ENCODE peak calls at places on chromosome 11, in eight cellular contexts. U, F, Q, R, K, L, G and T are unnamed samples.

GRCh38 chr11:637593-638507 is 781 bp downstream of the DRD4 start:
- DNase-seq in U (no peak), F (no peak), Q (no peak), R (no peak), K (no peak), L (no peak), G (no peak), T (no peak)

GRCh38 chr11:110311783-110312578 is 15.6 kb upstream of the RDX start:
- DNase-seq in U (no peak), F (no peak), Q (peak), R (peak), K (no peak), L (no peak), G (no peak), T (no peak)

GRCh38 chr11:6225896-6226295 is 8.5 kb downstream of the FHIP1B start:
- DNase-seq in U (no peak), F (no peak), Q (no peak), R (no peak), K (no peak), L (no peak), G (no peak), T (no peak)

GRCh38 chr11:19938866-19939265 is 221.4 kb downstream of the DBX1 start:
- DNase-seq in U (no peak), F (no peak), Q (no peak), R (no peak), K (no peak), L (no peak), G (no peak), T (peak)

GRCh38 chr11:35135222-35135621 is 3.7 kb upstream of the CD44 start:
- DNase-seq in U (no peak), F (no peak), Q (no peak), R (no peak), K (no peak), L (no peak), G (no peak), T (no peak)

GRCh38 chr11:87281496-87281895 is 243.8 kb downstream of the TMEM135 start:
- DNase-seq in U (no peak), F (no peak), Q (no peak), R (peak), K (no peak), L (no peak), G (no peak), T (no peak)

GRCh38 chr11:132367293-132367692 is 996.9 kb downstream of the NTM start:
- DNase-seq in U (no peak), F (no peak), Q (no peak), R (no peak), K (no peak), L (no peak), G (no peak), T (no peak)

GRCh38 chr11:17498058-17498457 is 21.4 kb upstream of the ABCC8 start:
- DNase-seq in U (no peak), F (peak), Q (no peak), R (no peak), K (no peak), L (no peak), G (no peak), T (no peak)

GRCh38 chr11:54558407-54558806 is 45.4 kb downstream of the OR4C46 start:
- DNase-seq in U (no peak), F (peak), Q (no peak), R (no peak), K (no peak), L (no peak), G (no peak), T (no peak)

GRCh38 chr11:120746836-120747609 is 235.5 kb downstream of the GRIK4 start:
- DNase-seq in U (no peak), F (no peak), Q (no peak), R (no peak), K (no peak), L (no peak), G (no peak), T (no peak)

GRCh38 chr11:131025020-131025419 is 108.7 kb upstream of the SNX19 start:
- DNase-seq in U (no peak), F (peak), Q (no peak), R (peak), K (no peak), L (peak), G (no peak), T (no peak)

GRCh38 chr11:122033193-122033592 is 82.8 kb downstream of the BLID start:
- DNase-seq in U (no peak), F (no peak), Q (no peak), R (no peak), K (no peak), L (no peak), G (no peak), T (no peak)

GRCh38 chr11:128784059-128784804 is 82.9 kb downstream of the KCNJ1 start:
- DNase-seq in U (no peak), F (no peak), Q (no peak), R (no peak), K (no peak), L (no peak), G (no peak), T (no peak)

GRCh38 chr11:72081856-72082255 is 1.2 kb downstream of the LRRC51 start:
- DNase-seq in U (no peak), F (no peak), Q (no peak), R (no peak), K (no peak), L (no peak), G (no peak), T (no peak)
- H3K4me3 ChIP-seq in U (no peak), F (no peak), Q (no peak), R (no peak), K (no peak), L (no peak), G (no peak), T (no peak)

DNA sequence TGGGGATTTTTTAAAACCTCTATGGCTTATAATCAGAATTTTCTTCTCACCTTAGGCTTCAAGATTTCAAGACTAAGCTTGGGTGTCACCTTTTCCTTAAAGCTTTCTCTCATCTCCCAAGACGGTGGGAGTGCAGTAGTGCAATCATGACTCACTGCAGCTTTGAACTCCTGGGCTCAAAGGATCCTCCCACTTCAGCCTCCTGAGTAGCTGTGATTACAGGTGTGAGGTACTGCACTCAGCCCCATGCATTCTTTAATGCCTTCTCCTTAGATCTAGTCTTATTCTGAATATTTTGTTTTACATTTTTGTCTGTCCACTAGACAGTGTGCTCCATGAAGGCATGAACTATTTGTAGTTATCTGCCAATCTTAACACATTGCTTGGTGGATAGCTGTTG is 55.7 kb upstream of the FAT3 start:
- DNase-seq in U (no peak), F (no peak), Q (no peak), R (no peak), K (no peak), L (no peak), G (no peak), T (no peak)
- H3K4me3 ChIP-seq in U (no peak), F (no peak), Q (no peak), R (no peak), K (no peak), L (no peak), G (no peak), T (no peak)

DNA sequence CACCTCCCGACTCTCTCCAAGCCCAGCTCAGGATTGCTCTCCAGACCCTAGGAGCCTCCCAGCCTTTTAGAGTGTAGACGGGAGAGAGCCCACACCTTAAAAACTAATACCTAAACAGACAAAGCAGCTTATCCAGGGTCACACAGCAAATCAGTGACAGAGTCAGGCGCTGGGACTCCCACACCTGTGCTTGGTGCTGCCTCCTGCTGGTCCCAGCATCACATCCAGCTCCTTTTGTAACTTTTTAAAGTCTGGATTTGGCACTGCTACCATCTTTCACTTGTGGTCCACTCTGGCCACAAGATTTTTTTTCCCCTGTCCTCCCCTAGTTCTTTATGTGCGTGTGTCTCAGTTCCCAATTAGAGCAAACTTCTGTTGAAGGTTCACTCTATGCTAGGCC is 4.7 kb downstream of the ANO1 start:
- DNase-seq in U (no peak), F (no peak), Q (no peak), R (no peak), K (no peak), L (no peak), G (no peak), T (no peak)
- H3K4me3 ChIP-seq in U (no peak), F (no peak), Q (no peak), R (no peak), K (no peak), L (no peak), G (no peak), T (no peak)

DNA sequence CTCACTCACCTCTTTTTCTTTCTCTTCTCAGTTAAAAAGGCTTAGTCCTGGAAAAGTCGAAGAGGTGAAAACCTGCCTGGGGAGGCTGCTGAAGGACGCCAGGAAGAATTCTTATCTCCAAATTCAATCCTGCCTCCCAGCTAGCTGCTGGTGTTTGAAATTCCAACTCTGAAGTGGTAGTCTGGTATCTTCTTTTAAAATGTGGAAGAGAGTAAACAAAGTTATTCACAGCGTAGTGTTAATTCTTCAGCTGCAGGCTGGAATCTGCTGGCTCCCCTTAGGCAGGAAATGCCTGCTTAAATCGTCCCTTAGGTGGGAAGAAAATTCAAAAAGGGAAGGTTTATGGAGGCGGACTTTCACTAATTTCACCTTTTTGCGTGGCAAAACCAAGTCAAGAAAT is 439.0 kb upstream of the CCDC90B start:
- DNase-seq in U (no peak), F (no peak), Q (no peak), R (no peak), K (no peak), L (no peak), G (no peak), T (no peak)
- H3K4me3 ChIP-seq in U (no peak), F (no peak), Q (peak), R (no peak), K (no peak), L (no peak), G (no peak), T (peak)

DNA sequence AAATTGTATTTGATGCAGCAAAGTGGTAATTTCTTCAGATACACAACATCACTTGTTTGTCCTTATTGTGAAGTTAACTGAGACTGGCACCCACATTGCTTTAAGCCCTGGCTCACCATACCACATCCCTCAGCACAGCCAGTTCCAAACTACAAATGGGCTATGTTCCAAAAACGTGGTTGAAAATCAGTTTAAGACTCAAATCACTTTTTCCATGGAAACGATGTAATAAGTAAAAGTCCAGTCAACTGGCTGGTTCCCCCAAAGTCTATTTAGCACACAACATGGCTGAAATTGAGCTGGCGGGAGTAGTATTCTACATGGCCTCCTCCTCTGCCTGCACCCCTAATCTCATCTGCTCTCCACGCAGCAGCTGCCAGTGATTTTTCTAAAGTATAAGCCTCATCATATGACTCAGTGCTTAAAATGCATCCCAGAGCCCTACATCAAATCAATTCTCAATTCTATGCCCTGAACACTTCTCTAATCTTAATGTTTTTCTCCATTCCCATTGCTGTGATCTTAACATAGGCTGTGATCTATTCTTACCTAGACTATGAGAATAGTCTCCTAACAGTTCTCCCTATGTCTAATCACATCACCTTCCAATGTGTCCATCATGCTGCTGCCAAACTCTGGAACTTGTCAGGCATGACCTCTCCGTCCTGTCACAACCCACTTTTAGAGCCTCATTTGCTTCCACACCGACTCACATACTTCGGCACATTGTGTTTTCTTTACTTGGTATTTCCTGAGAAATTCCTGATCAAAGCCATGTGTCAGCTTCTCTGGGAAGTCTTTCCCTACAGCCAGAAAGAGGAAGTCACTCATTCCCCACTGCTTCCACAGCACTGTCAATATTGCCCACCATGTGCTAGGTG is 40.7 kb upstream of the BIRC3 start:
- DNase-seq in U (no peak), F (no peak), Q (no peak), R (no peak), K (no peak), L (no peak), G (no peak), T (no peak)
- H3K4me3 ChIP-seq in U (no peak), F (no peak), Q (no peak), R (no peak), K (no peak), L (no peak), G (no peak), T (no peak)

DNA sequence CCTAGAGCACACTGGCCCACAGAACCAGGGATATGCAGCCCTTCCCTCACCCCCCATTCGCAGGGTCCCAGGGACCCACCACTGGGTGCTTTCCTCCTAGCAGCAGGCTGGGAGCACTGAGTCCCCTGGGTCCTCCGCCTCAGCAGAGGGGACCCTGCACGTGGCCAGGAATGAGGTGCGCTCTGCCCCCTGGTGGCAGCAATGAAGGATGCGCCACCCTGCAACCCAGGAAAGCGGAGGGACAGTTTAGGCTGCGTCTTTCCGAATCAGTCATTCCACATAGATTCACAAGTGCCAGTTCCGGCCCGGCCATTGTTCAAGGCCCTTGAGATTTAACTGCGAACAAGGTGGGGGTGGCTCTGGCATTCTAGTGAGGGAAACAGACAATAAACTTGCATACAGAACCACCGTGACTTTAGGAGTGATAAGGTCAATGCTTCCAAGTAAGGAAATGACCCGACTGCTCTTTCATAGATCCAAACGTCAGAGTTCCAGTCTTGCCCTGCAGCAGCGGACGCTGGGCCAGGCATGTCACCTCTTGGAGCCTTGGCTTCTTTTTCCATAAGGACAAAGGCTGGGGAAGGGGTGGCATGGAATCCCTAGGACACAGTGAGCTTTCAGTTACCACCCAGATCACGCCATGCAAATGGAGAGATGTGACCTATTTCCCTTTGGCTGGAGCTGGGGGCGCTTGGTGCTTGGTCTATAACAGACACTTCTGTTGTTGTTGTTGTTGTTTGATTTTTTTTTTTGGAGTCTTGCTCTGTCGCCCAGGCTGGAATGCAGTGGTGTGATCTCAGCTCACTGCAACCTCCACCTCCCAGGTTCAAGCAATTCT is 7.7 kb downstream of the RIN1 start:
- DNase-seq in U (peak), F (peak), Q (peak), R (no peak), K (peak), L (no peak), G (peak), T (no peak)
- H3K4me3 ChIP-seq in U (peak), F (peak), Q (no peak), R (no peak), K (no peak), L (no peak), G (no peak), T (no peak)

DNA sequence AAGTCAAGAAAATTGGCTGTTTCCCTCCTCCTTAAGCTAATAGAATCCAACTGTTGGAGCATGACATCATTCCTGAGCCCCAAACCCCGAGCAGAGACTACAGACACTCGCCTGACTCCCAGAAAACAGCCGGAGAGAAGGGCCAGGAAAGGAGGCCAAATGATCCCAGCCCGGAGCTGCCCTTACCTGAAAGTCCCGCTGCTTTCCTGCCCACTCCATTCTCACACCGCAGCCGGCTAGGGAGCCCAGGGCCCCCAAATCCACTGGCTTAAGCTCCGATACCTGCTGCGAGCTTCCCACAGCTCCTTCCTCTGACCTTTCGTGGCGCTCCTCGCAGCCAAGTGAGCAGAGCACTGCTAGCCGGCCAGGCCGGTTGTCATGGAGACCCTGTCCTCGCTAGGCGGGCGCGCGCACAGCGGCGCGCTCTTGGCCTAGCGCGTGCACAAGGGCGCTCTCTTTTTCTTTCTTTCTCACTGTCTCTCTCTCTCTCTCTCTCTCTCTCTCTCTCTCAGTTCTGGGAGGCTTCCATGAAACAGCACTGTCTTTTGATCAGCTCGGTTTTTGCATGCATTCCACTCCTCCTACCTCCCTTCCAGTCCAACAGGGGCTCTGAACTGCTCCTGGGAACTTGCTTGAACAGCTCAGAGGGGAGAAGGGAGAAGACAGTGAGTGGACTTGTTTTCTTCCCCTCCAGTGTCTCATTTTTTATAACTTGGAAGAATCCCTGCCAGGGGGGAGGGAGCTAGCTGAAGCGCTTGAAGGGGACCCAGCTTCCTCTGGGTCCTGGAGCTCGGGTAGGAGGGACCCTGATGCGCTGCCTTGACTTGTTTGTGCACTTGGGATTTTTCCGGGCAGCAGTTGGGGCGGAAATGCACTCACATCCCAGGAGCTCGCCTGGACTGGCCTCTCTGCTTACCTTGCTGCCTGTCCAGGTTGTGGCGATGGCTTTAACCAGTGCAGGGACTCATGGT is 100.4 kb upstream of the AKIP1 start:
- DNase-seq in U (no peak), F (no peak), Q (peak), R (no peak), K (no peak), L (peak), G (peak), T (no peak)
- H3K4me3 ChIP-seq in U (no peak), F (no peak), Q (no peak), R (peak), K (no peak), L (peak), G (peak), T (peak)